ENCODE peak calls at places on chromosomes 7 and 10, in four cellular contexts. W is GM23248, U is SK-N-SH, S is neural progenitor cell. D is an unnamed sample.

GRCh38 chr7:490461-491291 is 29.0 kb downstream of the PDGFA start:
- DNase-seq in W (no peak), U (no peak), S (no peak), D (no peak)

GRCh38 chr10:22308390-22308789 is 7.8 kb upstream of the COMMD3 start:
- DNase-seq in W (peak; percentile 70), U (no peak), S (no peak), D (no peak)

GRCh38 chr7:134730359-134730758 is 49.1 kb upstream of the CALD1 start:
- DNase-seq in W (peak; percentile 48), U (no peak), S (no peak), D (no peak)

GRCh38 chr10:66838656-66839055 is 87.2 kb upstream of the LRRTM3 start:
- DNase-seq in W (no peak), U (no peak), S (no peak), D (no peak)

GRCh38 chr10:19920075-19920726 is 104.0 kb downstream of the PLXDC2 start:
- DNase-seq in W (no peak), U (no peak), S (no peak), D (no peak)

GRCh38 chr10:52318136-52318810 is 4.2 kb downstream of the DKK1 start:
- DNase-seq in W (peak; percentile 48), U (no peak), S (no peak), D (no peak)

GRCh38 chr10:1737222-1738061 is at the start of gene ADARB2:
- DNase-seq in W (peak; percentile 1), U (peak; percentile 89), S (peak; percentile 95), D (no peak)

GRCh38 chr10:6171891-6172354 is 30.8 kb upstream of the PFKFB3 start:
- DNase-seq in W (peak; percentile 98), U (no peak), S (no peak), D (no peak)

GRCh38 chr7:39952791-39953190 is 2.7 kb downstream of the CDK13 start:
- DNase-seq in W (peak; percentile 50), U (no peak), S (no peak), D (no peak)

GRCh38 chr10:43230909-43231522 is 35.8 kb downstream of the RASGEF1A start:
- DNase-seq in W (no peak), U (no peak), S (no peak), D (peak; percentile 61)

GRCh38 chr10:51743146-51743545 is 43.8 kb upstream of the CSTF2T start:
- DNase-seq in W (peak; percentile 51), U (no peak), S (peak; percentile 49), D (peak; percentile 12)

GRCh38 chr10:70729763-70730357 is 55.3 kb downstream of the TBATA start:
- DNase-seq in W (no peak), U (peak; percentile 45), S (no peak), D (no peak)

GRCh38 chr7:144835668-144836544 is at the start of gene TPK1:
- DNase-seq in W (peak; percentile 94), U (peak; percentile 96), S (peak; percentile 93), D (peak; percentile 95)

GRCh38 chr7:13874783-13875182 is 114.7 kb downstream of the ETV1 start:
- DNase-seq in W (peak; percentile 69), U (no peak), S (no peak), D (no peak)

GRCh38 chr10:114545071-114545470 is 113.0 kb downstream of the ABLIM1 start:
- DNase-seq in W (no peak), U (no peak), S (no peak), D (no peak)

GRCh38 chr7:64893401-64893800 is 9.7 kb upstream of the ZNF273 start:
- DNase-seq in W (no peak), U (peak; percentile 32), S (no peak), D (no peak)

GRCh38 chr10:86798636-86799035 is 42.2 kb downstream of the BMPR1A start:
- DNase-seq in W (peak; percentile 46), U (no peak), S (no peak), D (no peak)

GRCh38 chr7:108452707-108453106 is 3.5 kb downstream of the NRCAM start:
- DNase-seq in W (peak; percentile 58), U (peak; percentile 61), S (peak; percentile 57), D (peak; percentile 45)

GRCh38 chr7:135930565-135931423 is 46.4 kb downstream of the MTPN start:
- DNase-seq in W (peak; percentile 93), U (peak; percentile 36), S (peak; percentile 15), D (no peak)

GRCh38 chr7:29502133-29502532 is 61.5 kb upstream of the PRR15 start:
- DNase-seq in W (no peak), U (no peak), S (no peak), D (no peak)

GRCh38 chr7:138866353-138866752 is 68.4 kb upstream of the ATP6V0A4 start:
- DNase-seq in W (no peak), U (no peak), S (no peak), D (no peak)

GRCh38 chr7:28940741-28941385 is 17.3 kb downstream of the TRIL start:
- DNase-seq in W (no peak), U (no peak), S (no peak), D (no peak)

GRCh38 chr10:106625761-106626160 is 538.7 kb downstream of the SORCS1 start:
- DNase-seq in W (no peak), U (no peak), S (peak; percentile 59), D (no peak)

GRCh38 chr7:112782498-112782897 is 7.7 kb downstream of the TMEM168 start:
- DNase-seq in W (no peak), U (no peak), S (no peak), D (no peak)

GRCh38 chr7:405489-406211 is 114.0 kb downstream of the PDGFA start:
- DNase-seq in W (no peak), U (peak; percentile 43), S (peak; percentile 75), D (no peak)

GRCh38 chr7:103765891-103766290 is 223.6 kb downstream of the RELN start:
- DNase-seq in W (no peak), U (no peak), S (peak; percentile 82), D (no peak)

GRCh38 chr10:97422921-97423420 is 3.0 kb upstream of the PGAM1 start:
- DNase-seq in W (peak; percentile 94), U (no peak), S (no peak), D (no peak)

GRCh38 chr7:100731937-100732636 is 1.3 kb upstream of the ZAN start:
- DNase-seq in W (no peak), U (no peak), S (no peak), D (no peak)
- TF ChIP-seq EZH2phosphoT487 in W (no peak), U (no peak), S (no peak), D (no peak)

DNA sequence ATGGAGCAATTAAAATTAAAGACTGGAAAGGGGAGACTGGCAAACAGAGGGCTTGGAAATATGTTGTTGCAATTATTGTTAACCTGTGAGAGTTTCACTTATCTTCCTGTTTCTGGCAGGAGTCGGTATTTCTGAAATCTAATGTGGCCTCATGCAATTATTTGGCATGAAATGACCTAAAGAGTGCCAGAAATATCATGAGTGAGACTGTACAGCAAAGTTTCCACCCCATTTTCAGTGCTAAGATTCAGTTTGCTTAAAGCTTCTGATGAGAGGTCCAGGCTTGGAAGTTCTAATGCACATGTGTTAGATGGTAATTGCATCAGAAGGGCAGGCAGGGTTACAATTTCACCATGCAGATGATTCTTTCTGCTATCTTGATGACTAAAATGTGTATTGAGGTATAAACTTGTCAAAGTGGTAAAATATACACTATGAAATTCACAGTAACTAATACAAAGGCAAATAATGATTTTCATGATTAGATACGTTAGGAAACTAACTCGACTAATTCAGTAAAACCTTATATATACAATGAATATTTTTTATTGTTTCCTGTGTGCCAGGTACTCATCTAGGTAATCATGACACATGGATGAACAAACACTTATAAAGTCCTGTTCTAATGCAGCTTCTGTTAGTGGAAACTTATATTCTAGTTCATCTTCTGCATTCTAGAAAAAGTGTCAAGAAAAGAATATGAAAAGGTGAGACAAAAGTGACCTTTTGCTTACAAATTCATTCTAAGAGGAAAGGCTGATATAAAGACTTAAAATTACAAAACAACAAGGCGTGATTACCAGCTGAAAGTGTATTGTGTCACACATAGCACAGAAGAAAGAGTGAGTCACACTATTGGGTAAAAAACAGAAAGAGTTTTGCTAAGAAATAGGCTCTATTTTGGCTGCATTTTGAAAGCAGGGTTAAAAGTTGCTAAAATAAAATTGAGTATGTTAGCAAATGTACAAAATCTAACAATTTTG is 533.4 kb upstream of the SEMA3D start:
- DNase-seq in W (peak; percentile 89), U (no peak), S (no peak), D (no peak)
- H3K4me3 ChIP-seq in W (peak overlapping the region; percentile 23), U (no peak overlapping the region), S (no peak overlapping the region), D (no peak overlapping the region)

GRCh38 chr7:110105840-110106239 is 985.1 kb upstream of the LRRN3 start:
- DNase-seq in W (no peak), U (no peak), S (no peak), D (no peak)
- TF ChIP-seq EZH2phosphoT487 in W (no peak), U (no peak), S (no peak), D (no peak)

GRCh38 chr7:2823124-2823523 is 21.0 kb downstream of the GNA12 start:
- DNase-seq in W (no peak), U (no peak), S (no peak), D (no peak)

GRCh38 chr7:2825595-2826227 is 18.4 kb downstream of the GNA12 start:
- DNase-seq in W (no peak), U (no peak), S (peak; percentile 36), D (no peak)

GRCh38 chr7:2824678-2825461 is 19.2 kb downstream of the GNA12 start:
- DNase-seq in W (no peak), U (no peak), S (peak; percentile 40), D (peak; percentile 85)

GRCh38 chr7:2821842-2822507 is 22.1 kb downstream of the GNA12 start:
- DNase-seq in W (peak; percentile 91), U (no peak), S (no peak), D (peak; percentile 81)

DNA sequence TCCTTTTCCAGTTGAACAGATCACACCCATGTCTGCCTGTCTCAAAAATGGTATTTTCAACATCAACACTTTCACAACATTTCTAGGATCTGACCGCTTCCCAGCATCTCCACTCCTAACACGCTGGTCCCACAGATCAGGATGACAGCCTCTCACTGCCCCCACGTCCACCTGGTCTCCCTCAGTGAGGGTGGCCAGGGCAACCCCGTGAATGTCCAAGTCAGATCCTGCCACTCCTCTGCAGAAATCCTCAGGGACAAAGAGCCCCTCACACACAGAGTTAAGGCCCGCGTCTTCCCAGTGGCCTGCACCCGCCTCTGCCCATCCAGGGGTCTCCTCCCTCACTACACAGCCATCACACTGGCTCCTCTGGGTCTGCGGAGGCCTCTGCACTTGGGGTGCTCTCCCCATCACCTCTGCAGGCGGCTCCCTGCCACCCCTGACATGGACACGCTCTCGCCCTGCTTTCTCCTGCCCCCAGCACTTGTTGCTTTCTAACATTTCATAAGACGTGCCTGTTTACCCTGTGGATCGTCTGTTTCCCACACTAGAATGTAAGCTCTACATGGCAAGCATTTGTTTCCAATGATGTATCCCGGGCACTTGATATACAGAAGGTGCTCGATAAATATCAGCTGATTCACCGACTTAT is 20.0 kb downstream of the GNA12 start:
- DNase-seq in W (no peak), U (no peak), S (no peak), D (no peak)
- H3K4me3 ChIP-seq in W (no peak overlapping the region), U (no peak overlapping the region), S (no peak overlapping the region), D (peak overlapping the region; percentile 42)

DNA sequence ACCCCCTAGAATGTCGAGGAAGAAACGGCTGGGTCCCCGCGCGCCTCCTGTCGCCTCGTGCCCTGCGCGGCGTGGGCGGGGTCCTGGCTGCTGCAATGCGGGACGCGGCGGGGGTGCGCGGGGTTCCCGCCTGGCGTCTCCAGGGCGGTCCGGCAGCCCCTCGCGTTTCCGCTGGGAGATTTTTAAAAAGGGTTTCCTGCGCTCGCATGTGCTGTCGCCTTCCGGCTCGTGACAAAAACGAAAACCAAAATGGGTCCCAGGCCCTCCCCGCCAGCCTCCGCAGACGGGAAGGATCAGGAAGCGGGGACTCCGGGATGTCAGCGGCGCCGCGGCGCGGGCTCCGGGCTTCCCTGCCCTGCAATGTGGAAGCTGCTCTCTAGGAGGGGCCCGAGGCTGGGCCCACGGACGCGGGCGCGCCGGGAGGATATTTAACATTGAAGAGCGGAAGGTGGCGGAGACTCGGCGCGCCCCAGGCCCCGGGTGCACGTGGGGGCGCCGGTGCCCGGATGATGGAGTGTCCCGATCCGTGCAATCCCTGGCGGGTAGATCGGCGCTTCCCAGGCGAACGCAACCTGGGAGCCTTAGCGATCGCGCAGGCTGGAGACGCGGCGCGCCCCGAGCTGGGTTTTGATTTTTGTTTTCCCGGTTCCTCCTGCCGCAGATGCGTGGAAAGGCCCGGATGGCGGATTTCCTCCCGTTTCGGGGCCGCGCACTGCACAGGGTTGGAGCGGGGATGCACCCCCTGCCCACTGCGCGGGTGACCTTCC is 1.0 kb downstream of the PFKP start:
- DNase-seq in W (peak; percentile 80), U (peak; percentile 79), S (peak; percentile 69), D (peak; percentile 76)
- TF ChIP-seq EZH2phosphoT487 in W (no peak), U (no peak), S (peak; percentile 21), D (no peak)

D was measured in OCI-LY7.